ENCODE peak calls at places on chromosome 7, in four cellular contexts. W is aorta, C is psoas muscle, P is cardiac muscle cell. U is an unnamed sample.

GRCh38 chr7:57449904-57450303 is at the start of gene ZNF716:
- DNase-seq in W (no peak), C (no peak), P (no peak), U (no peak)

GRCh38 chr7:151485006-151485732 is 34.5 kb downstream of the RHEB start:
- DNase-seq in W (peak), C (no peak), P (peak), U (no peak)

GRCh38 chr7:129262333-129262732 is 37.5 kb downstream of the AHCYL2 start:
- DNase-seq in W (no peak), C (no peak), P (no peak), U (no peak)

GRCh38 chr7:139231513-139232376 is 708 bp downstream of the UBN2 start:
- DNase-seq in W (peak), C (peak), P (peak), U (peak)

GRCh38 chr7:132526111-132526741 is 50.0 kb downstream of the PLXNA4 start:
- DNase-seq in W (no peak), C (no peak), P (no peak), U (no peak)

GRCh38 chr7:101863598-101863997 is 46.2 kb downstream of the CUX1 start:
- DNase-seq in W (no peak), C (no peak), P (no peak), U (no peak)

GRCh38 chr7:105853931-105854419 is 22.4 kb downstream of the ATXN7L1 start:
- DNase-seq in W (no peak), C (no peak), P (peak), U (no peak)

GRCh38 chr7:22944506-22944905 is 69.4 kb downstream of the HYCC1 start:
- DNase-seq in W (no peak), C (no peak), P (peak), U (no peak)

GRCh38 chr7:137592232-137592896 is 248.8 kb upstream of the PTN start:
- DNase-seq in W (peak), C (no peak), P (peak), U (no peak)

GRCh38 chr7:96055717-96056116 is 266.2 kb downstream of the SLC25A13 start:
- DNase-seq in W (no peak), C (no peak), P (no peak), U (no peak)

GRCh38 chr7:137846588-137847417 is at the start of gene DGKI:
- DNase-seq in W (peak), C (peak), P (peak), U (peak)

GRCh38 chr7:15832996-15833395 is 146.5 kb upstream of the MEOX2 start:
- DNase-seq in W (no peak), C (no peak), P (peak), U (no peak)

GRCh38 chr7:42145539-42145938 is 91.5 kb downstream of the GLI3 start:
- DNase-seq in W (no peak), C (no peak), P (no peak), U (no peak)

GRCh38 chr7:65247491-65247890 is 126.2 kb upstream of the ZNF92 start:
- DNase-seq in W (no peak), C (no peak), P (no peak), U (no peak)

GRCh38 chr7:25495342-25495855 is 267.1 kb upstream of the NPVF start:
- DNase-seq in W (no peak), C (no peak), P (no peak), U (no peak)
- H3K27ac ChIP-seq in W (no peak), C (no peak), P (peak), U (no peak)

GRCh38 chr7:131454538-131454937 is 101.9 kb downstream of the PODXL start:
- DNase-seq in W (no peak), C (no peak), P (no peak), U (no peak)
- H3K27ac ChIP-seq in W (no peak), C (no peak), P (no peak), U (no peak)

GRCh38 chr7:131328387-131329175 is 905 bp downstream of the MKLN1 start:
- DNase-seq in W (no peak), C (no peak), P (peak), U (no peak)

GRCh38 chr7:131327626-131328386 is at the start of gene MKLN1:
- DNase-seq in W (peak), C (peak), P (peak), U (peak)

GRCh38 chr7:131330299-131330698 is 2.6 kb downstream of the MKLN1 start:
- DNase-seq in W (no peak), C (no peak), P (no peak), U (no peak)

GRCh38 chr7:131327049-131327625 is 539 bp upstream of the MKLN1 start:
- DNase-seq in W (no peak), C (no peak), P (peak), U (peak)

DNA sequence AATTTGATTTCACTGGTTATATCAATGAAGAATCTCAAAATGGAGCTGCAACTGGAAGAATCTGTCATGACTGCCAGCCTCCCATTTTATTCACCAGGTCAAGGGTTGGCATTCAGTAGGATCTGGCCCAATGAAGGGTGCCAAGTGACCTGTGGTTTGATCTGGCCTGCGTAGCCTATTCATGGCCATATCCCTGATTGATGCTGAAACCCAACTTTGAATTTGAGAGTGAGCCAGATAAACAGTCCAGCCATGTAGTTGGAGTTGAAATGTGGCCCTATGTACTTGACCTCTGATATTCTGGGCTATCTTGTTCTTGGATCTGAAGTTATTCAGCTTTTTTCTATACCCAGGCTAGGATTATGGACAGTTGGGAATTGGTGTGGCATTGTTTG is 1.5 kb downstream of the MKLN1 start:
- DNase-seq in W (no peak), C (no peak), P (peak), U (no peak)
- H3K27ac ChIP-seq in W (no peak), C (peak), P (peak), U (peak)

GRCh38 chr7:92765725-92766124 is 70.6 kb downstream of the CDK6 start:
- DNase-seq in W (no peak), C (no peak), P (peak), U (no peak)

GRCh38 chr7:92761391-92762098 is 74.8 kb downstream of the CDK6 start:
- DNase-seq in W (no peak), C (no peak), P (no peak), U (no peak)

GRCh38 chr7:92762853-92763252 is 73.5 kb downstream of the CDK6 start:
- DNase-seq in W (no peak), C (no peak), P (no peak), U (no peak)

GRCh38 chr7:92766461-92767003 is 69.8 kb downstream of the CDK6 start:
- DNase-seq in W (no peak), C (no peak), P (peak), U (no peak)

GRCh38 chr7:92763636-92764423 is 72.5 kb downstream of the CDK6 start:
- DNase-seq in W (no peak), C (no peak), P (peak), U (no peak)
- H3K27ac ChIP-seq in W (no peak), C (no peak), P (peak), U (no peak)

DNA sequence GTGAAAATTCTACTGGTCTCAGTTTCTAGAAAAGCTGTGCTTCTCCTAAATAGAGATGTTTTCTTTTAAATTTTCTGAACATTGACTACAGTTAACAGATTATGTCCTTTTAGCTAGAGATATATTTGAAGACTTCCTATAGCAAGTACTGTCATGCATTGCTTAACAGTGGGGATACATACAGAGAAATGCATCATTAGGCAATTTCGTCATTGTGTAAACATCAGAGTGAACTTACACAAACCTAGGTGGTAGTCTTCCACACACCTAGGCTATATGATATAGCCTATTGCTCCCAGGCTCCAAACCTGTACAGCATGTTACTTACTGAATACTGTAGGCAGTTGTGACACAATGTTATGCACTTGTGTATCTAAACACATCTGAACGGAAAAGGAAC is 28.5 kb downstream of the PIK3CG start:
- DNase-seq in W (no peak), C (no peak), P (no peak), U (no peak)
- H3K27ac ChIP-seq in W (no peak), C (no peak), P (no peak), U (no peak)

GRCh38 chr7:51062222-51062987 is 254.2 kb downstream of the COBL start:
- DNase-seq in W (no peak), C (no peak), P (no peak), U (no peak)
- H3K27ac ChIP-seq in W (no peak), C (no peak), P (no peak), U (peak)

GRCh38 chr7:25009271-25009670 is 29.3 kb upstream of the OSBPL3 start:
- DNase-seq in W (no peak), C (no peak), P (peak), U (no peak)
- H3K27ac ChIP-seq in W (no peak), C (no peak), P (no peak), U (no peak)

GRCh38 chr7:54888067-54888735 is 129.2 kb upstream of the SEC61G start:
- DNase-seq in W (no peak), C (peak), P (peak), U (peak)
- H3K27ac ChIP-seq in W (no peak), C (no peak), P (no peak), U (no peak)

DNA sequence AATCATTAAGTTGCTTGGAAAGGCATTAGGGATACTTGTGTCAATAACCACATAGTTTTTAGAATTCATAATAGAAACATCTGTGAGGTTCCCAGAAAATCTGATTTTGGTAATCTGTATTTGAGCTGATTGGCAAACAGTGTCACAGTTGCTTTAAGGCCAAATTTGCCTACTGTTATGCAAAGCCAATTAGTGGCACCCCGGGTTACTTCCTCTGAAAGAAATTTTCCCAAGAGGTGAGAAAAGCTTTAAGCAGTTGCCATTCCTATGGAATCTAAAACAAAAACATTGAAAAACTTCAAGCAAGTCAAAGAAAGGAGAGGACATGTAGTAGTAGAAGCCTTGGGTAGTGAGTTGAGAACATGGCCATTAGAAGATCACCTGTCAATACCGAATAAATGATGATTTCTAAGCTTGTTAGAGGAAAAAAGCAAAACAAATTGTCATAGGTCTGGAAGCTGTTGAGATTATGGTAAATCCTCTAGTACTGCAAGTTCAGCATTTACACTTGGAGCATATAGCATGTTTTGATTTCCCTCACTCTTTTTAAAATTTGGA is 176.8 kb downstream of the TWIST1 start:
- DNase-seq in W (no peak), C (no peak), P (no peak), U (no peak)
- H3K27ac ChIP-seq in W (no peak), C (no peak), P (no peak), U (no peak)

GRCh38 chr7:27678617-27679260 is 16.1 kb upstream of the HIBADH start:
- DNase-seq in W (no peak), C (no peak), P (no peak), U (no peak)
- H3K27ac ChIP-seq in W (peak), C (no peak), P (no peak), U (no peak)

U was measured in substantia nigra.